ENCODE peak calls at places on chromosome X, in six cellular contexts. One of them, this sample, is unnamed.

GRCh38 chrX:10095698-10096432 is 60.9 kb upstream of the CLCN4 start:
- DNase-seq in H1: no peak
- DNase-seq in IMR-90: no peak
- DNase-seq in mesenchymal stem cell: no peak
- DNase-seq in mesendoderm: no peak
- DNase-seq in trophoblast cell: no peak
- DNase-seq in this sample: no peak

GRCh38 chrX:11533211-11533651 is 132.5 kb downstream of the ARHGAP6 start:
- DNase-seq in H1: no peak
- DNase-seq in IMR-90: peak
- DNase-seq in mesenchymal stem cell: peak
- DNase-seq in mesendoderm: peak
- DNase-seq in trophoblast cell: peak
- DNase-seq in this sample: peak

GRCh38 chrX:30181353-30181752 is 34.0 kb upstream of the MAGEB2 start:
- DNase-seq in H1: no peak
- DNase-seq in IMR-90: no peak
- DNase-seq in mesenchymal stem cell: no peak
- DNase-seq in mesendoderm: no peak
- DNase-seq in trophoblast cell: no peak
- DNase-seq in this sample: no peak

GRCh38 chrX:75156537-75156945 is 458 bp upstream of the ABCB7 start:
- DNase-seq in H1: no peak
- DNase-seq in IMR-90: peak
- DNase-seq in mesenchymal stem cell: peak
- DNase-seq in mesendoderm: peak
- DNase-seq in trophoblast cell: no peak
- DNase-seq in this sample: no peak

GRCh38 chrX:132751043-132751690 is 207.3 kb downstream of the HS6ST2 start:
- DNase-seq in H1: no peak
- DNase-seq in IMR-90: no peak
- DNase-seq in mesenchymal stem cell: no peak
- DNase-seq in mesendoderm: peak
- DNase-seq in trophoblast cell: no peak
- DNase-seq in this sample: no peak

GRCh38 chrX:149497626-149498025 is 7.5 kb downstream of the IDS start:
- DNase-seq in H1: no peak
- DNase-seq in IMR-90: peak
- DNase-seq in mesenchymal stem cell: no peak
- DNase-seq in mesendoderm: no peak
- DNase-seq in trophoblast cell: no peak
- DNase-seq in this sample: no peak

GRCh38 chrX:16743604-16744325 is 24.4 kb downstream of the SYAP1 start:
- DNase-seq in H1: no peak
- DNase-seq in IMR-90: peak
- DNase-seq in mesenchymal stem cell: peak
- DNase-seq in mesendoderm: no peak
- DNase-seq in trophoblast cell: no peak
- DNase-seq in this sample: no peak

GRCh38 chrX:31199051-31199769 is 127.4 kb upstream of the FTHL17 start:
- DNase-seq in H1: no peak
- DNase-seq in IMR-90: no peak
- DNase-seq in mesenchymal stem cell: peak
- DNase-seq in mesendoderm: no peak
- DNase-seq in trophoblast cell: no peak
- DNase-seq in this sample: no peak

GRCh38 chrX:151004085-151004484 is 20.9 kb downstream of the HMGB3 start:
- DNase-seq in H1: no peak
- DNase-seq in IMR-90: peak
- DNase-seq in mesenchymal stem cell: peak
- DNase-seq in mesendoderm: peak
- DNase-seq in trophoblast cell: no peak
- DNase-seq in this sample: no peak

GRCh38 chrX:84487365-84488353 is 14.6 kb downstream of the HDX start:
- DNase-seq in H1: no peak
- DNase-seq in IMR-90: no peak
- DNase-seq in mesenchymal stem cell: no peak
- DNase-seq in mesendoderm: no peak
- DNase-seq in trophoblast cell: no peak
- DNase-seq in this sample: no peak

GRCh38 chrX:122579036-122579435 is 605.0 kb upstream of the GRIA3 start:
- DNase-seq in H1: no peak
- DNase-seq in IMR-90: no peak
- DNase-seq in mesenchymal stem cell: no peak
- DNase-seq in mesendoderm: no peak
- DNase-seq in trophoblast cell: no peak
- DNase-seq in this sample: no peak

GRCh38 chrX:23904096-23904495 is 3.6 kb downstream of the APOO start:
- DNase-seq in H1: no peak
- DNase-seq in IMR-90: peak
- DNase-seq in mesenchymal stem cell: peak
- DNase-seq in mesendoderm: peak
- DNase-seq in trophoblast cell: no peak
- DNase-seq in this sample: no peak

GRCh38 chrX:123773258-123773978 is 40.6 kb upstream of the THOC2 start:
- DNase-seq in H1: no peak
- DNase-seq in IMR-90: no peak
- DNase-seq in mesenchymal stem cell: no peak
- DNase-seq in mesendoderm: no peak
- DNase-seq in trophoblast cell: no peak
- DNase-seq in this sample: no peak

GRCh38 chrX:45505214-45505613 is 304.5 kb upstream of the DIPK2B start:
- DNase-seq in H1: no peak
- DNase-seq in IMR-90: peak
- DNase-seq in mesenchymal stem cell: peak
- DNase-seq in mesendoderm: no peak
- DNase-seq in trophoblast cell: no peak
- DNase-seq in this sample: no peak

GRCh38 chrX:45502396-45502795 is 301.7 kb upstream of the DIPK2B start:
- DNase-seq in H1: no peak
- DNase-seq in IMR-90: no peak
- DNase-seq in mesenchymal stem cell: no peak
- DNase-seq in mesendoderm: no peak
- DNase-seq in trophoblast cell: no peak
- DNase-seq in this sample: no peak

GRCh38 chrX:45508459-45508858 is 307.8 kb upstream of the DIPK2B start:
- DNase-seq in H1: no peak
- DNase-seq in IMR-90: peak
- DNase-seq in mesenchymal stem cell: peak
- DNase-seq in mesendoderm: no peak
- DNase-seq in trophoblast cell: no peak
- DNase-seq in this sample: no peak

GRCh38 chrX:45506149-45506768 is 305.6 kb upstream of the DIPK2B start:
- DNase-seq in H1: no peak
- DNase-seq in IMR-90: no peak
- DNase-seq in mesenchymal stem cell: peak
- DNase-seq in mesendoderm: no peak
- DNase-seq in trophoblast cell: no peak
- DNase-seq in this sample: no peak
- H3K4me3 ChIP-seq in H1: no peak
- H3K4me3 ChIP-seq in IMR-90: no peak
- H3K4me3 ChIP-seq in mesenchymal stem cell: no peak
- H3K4me3 ChIP-seq in mesendoderm: no peak
- H3K4me3 ChIP-seq in trophoblast cell: no peak
- H3K4me3 ChIP-seq in this sample: no peak

GRCh38 chrX:119791437-119792231 is at the start of gene RPL39:
- DNase-seq in H1: no peak
- DNase-seq in IMR-90: peak
- DNase-seq in mesenchymal stem cell: peak
- DNase-seq in mesendoderm: peak
- DNase-seq in trophoblast cell: peak
- DNase-seq in this sample: peak
- H3K18ac ChIP-seq in H1: no peak
- H3K18ac ChIP-seq in IMR-90: peak
- H3K18ac ChIP-seq in mesenchymal stem cell: peak
- H3K18ac ChIP-seq in mesendoderm: peak
- H3K18ac ChIP-seq in trophoblast cell: peak
- H3K18ac ChIP-seq in this sample: peak

DNA sequence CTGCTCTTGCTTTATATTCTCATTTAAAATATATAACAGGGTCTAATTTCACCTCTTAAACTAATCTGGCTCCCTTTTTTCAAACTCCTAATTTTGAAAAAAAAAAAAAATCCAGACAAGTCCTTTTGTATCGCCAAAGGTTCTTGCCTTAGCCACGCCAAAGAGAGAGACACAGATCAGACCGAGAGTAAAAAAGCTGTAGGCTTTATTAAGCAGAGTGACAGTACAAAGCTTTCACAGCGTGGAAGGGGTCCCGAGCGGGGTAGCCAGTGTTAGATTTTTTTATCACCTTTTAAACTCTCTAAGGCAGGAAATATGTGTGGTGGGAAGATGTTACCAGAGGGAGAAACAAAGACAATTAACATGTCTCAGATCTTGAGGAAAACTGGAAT is 54.1 kb downstream of the PAGE2 start:
- DNase-seq in H1: no peak
- DNase-seq in IMR-90: no peak
- DNase-seq in mesenchymal stem cell: no peak
- DNase-seq in mesendoderm: no peak
- DNase-seq in trophoblast cell: no peak
- DNase-seq in this sample: no peak
- H3K4me2 ChIP-seq in H1: no peak
- H3K4me2 ChIP-seq in IMR-90: no peak
- H3K4me2 ChIP-seq in mesenchymal stem cell: peak
- H3K4me2 ChIP-seq in mesendoderm: no peak
- H3K4me2 ChIP-seq in trophoblast cell: peak
- H3K4me2 ChIP-seq in this sample: no peak

DNA sequence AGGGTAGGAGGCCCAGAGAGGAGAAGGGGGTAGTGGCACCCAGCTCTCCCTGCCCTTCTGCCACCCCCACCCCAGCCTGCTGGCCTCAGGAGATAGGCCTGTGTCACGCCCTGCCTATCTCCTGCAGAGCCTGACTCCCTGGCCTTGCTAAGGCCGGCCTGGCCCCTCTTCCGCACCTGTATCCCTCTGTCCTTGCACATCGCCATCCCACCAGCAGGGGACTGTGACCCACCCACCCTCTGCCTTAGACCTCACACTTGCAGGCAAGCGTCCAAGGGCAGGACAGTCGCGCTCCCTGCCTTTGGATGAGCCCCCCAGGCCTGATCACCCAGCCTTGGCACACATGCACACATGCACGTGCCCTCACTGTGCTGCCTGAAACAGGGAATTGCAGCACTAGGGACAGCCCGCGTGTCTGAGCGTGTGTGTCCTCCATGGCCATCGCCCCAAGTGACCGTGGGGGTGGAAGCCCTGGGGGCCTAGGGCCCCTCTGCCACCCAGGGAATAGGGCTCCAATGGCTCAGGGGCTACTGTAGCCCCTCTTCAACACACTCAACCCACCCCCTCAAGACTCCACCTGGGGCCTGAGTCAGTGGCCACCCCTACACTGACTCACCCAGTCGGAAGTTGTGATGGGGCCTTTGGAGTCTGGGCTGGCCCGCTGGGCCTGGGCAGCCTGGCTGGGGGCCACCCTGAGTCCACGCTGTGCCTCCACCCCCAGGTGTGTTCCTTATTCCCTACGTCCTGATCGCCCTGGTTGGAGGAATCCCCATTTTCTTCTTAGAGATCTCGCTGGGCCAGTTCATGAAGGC is 2.1 kb downstream of the SLC6A8 start:
- DNase-seq in H1: no peak
- DNase-seq in IMR-90: peak
- DNase-seq in mesenchymal stem cell: no peak
- DNase-seq in mesendoderm: peak
- DNase-seq in trophoblast cell: no peak
- DNase-seq in this sample: no peak
- H3K4me3 ChIP-seq in H1: peak
- H3K4me3 ChIP-seq in IMR-90: peak
- H3K4me3 ChIP-seq in mesenchymal stem cell: no peak
- H3K4me3 ChIP-seq in mesendoderm: no peak
- H3K4me3 ChIP-seq in trophoblast cell: no peak
- H3K4me3 ChIP-seq in this sample: peak

DNA sequence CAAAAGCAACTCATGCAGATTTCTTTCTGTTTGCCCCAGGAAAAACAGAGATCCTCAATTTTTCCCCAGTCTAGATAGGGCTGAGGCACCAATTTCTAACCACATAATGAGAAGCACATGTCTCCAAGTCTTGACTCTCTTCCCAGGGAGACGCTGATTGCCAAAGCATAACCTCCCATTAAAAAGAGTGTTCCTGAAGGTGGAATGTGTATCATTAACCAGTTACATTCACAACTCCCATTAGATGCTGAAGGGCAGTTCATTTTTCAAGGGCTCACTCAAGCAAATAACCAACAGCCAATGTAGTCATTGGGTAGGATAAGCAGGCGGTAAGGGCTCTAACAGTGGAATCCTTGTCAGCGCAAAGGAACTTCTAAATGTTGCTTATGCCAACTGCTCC is 27.5 kb downstream of the TMEM47 start:
- DNase-seq in H1: no peak
- DNase-seq in IMR-90: no peak
- DNase-seq in mesenchymal stem cell: no peak
- DNase-seq in mesendoderm: no peak
- DNase-seq in trophoblast cell: no peak
- DNase-seq in this sample: no peak
- H3K18ac ChIP-seq in H1: no peak
- H3K18ac ChIP-seq in IMR-90: no peak
- H3K18ac ChIP-seq in mesenchymal stem cell: no peak
- H3K18ac ChIP-seq in mesendoderm: no peak
- H3K18ac ChIP-seq in trophoblast cell: no peak
- H3K18ac ChIP-seq in this sample: no peak

DNA sequence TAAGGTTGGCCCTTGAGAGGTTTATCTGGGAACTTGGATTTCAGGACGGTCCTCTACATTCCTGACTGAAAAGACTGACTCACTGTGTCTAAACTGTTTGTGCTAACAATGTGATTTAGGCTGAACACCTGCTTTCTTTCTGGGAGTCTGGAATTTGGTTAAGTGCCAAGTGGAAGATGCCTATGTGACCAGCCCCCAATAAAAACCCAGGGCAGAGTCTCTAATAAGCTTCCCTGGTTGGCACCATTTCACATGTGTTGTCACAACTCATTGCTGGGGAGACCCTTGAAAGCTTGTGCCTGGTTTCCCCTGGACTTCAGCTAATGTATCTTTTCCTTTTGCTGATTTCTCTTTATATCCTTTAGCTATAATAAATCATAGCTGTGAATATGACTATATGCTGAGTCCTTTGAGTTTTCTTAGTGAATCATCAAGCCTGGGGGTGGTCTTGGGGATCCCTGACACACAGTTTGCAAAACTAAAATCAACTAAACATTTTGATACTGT is 55.1 kb downstream of the GPR82 start:
- DNase-seq in H1: no peak
- DNase-seq in IMR-90: peak
- DNase-seq in mesenchymal stem cell: peak
- DNase-seq in mesendoderm: no peak
- DNase-seq in trophoblast cell: no peak
- DNase-seq in this sample: no peak
- H3K4me2 ChIP-seq in H1: no peak
- H3K4me2 ChIP-seq in IMR-90: peak
- H3K4me2 ChIP-seq in mesenchymal stem cell: no peak
- H3K4me2 ChIP-seq in mesendoderm: no peak
- H3K4me2 ChIP-seq in trophoblast cell: no peak
- H3K4me2 ChIP-seq in this sample: no peak

This sample was measured in neuronal stem cell.